ENCODE peak calls at places on chromosomes 6 and 20, in four cellular contexts. H, I, G and Q are unnamed samples.

GRCh38 chr20:17645546-17646208 is 36.4 kb downstream of the RRBP1 start:
- DNase-seq in I (no peak), G (peak), H (no peak), Q (no peak)

GRCh38 chr6:7479801-7480266 is 61.6 kb upstream of the DSP start:
- DNase-seq in G (peak), H (no peak), I (no peak), Q (peak)

GRCh38 chr20:35467339-35468224 is 12.2 kb downstream of the CEP250 start:
- DNase-seq in H (peak), G (peak), I (no peak), Q (no peak)

GRCh38 chr6:158703840-158704822 is 54.3 kb downstream of the SYTL3 start:
- DNase-seq in H (peak), G (peak), I (peak), Q (peak)

GRCh38 chr6:64694356-64694755 is 1012.7 kb downstream of the EYS start:
- DNase-seq in G (no peak), H (no peak), I (no peak), Q (no peak)

GRCh38 chr20:103456-103855 is 16.0 kb downstream of the DEFB125 start:
- DNase-seq in H (no peak), I (no peak), G (no peak), Q (no peak)

GRCh38 chr6:135774006-135774405 is 77.5 kb upstream of the PDE7B start:
- DNase-seq in H (no peak), G (no peak), I (no peak), Q (no peak)

GRCh38 chr6:20952605-20953004 is 418.3 kb downstream of the CDKAL1 start:
- DNase-seq in H (no peak), G (peak), I (no peak), Q (no peak)

GRCh38 chr20:24648919-24649318 is 179.5 kb downstream of the SYNDIG1 start:
- DNase-seq in G (no peak), I (no peak), H (no peak), Q (no peak)

GRCh38 chr6:11609324-11610071 is 71.9 kb downstream of the TMEM170B start:
- DNase-seq in I (peak), H (peak), G (peak), Q (no peak)

GRCh38 chr6:113203135-113203534 is 654.0 kb upstream of the MARCKS start:
- DNase-seq in I (no peak), G (no peak), H (no peak), Q (no peak)

GRCh38 chr6:38170666-38171065 is 351.1 kb downstream of the ZFAND3 start:
- DNase-seq in H (no peak), G (no peak), I (no peak), Q (no peak)

GRCh38 chr6:26538572-26538902 is 371 bp downstream of the HMGN4 start:
- DNase-seq in G (no peak), H (no peak), I (no peak), Q (peak)

GRCh38 chr20:14142171-14142570 is 146.9 kb downstream of the MACROD2 start:
- DNase-seq in G (peak), H (no peak), I (no peak), Q (peak)

GRCh38 chr6:56445818-56446217 is 196.9 kb downstream of the DST start:
- DNase-seq in H (no peak), I (no peak), G (no peak), Q (no peak)

GRCh38 chr6:51893356-51893755 is 194.1 kb downstream of the PKHD1 start:
- DNase-seq in H (no peak), G (no peak), I (no peak), Q (no peak)

GRCh38 chr6:1313755-1314503 is 2.0 kb downstream of the FOXQ1 start:
- DNase-seq in G (no peak), I (no peak), H (no peak), Q (peak)

GRCh38 chr6:37473364-37474095 is 26.2 kb downstream of the CCDC167 start:
- DNase-seq in I (peak), H (no peak), G (no peak), Q (no peak)

GRCh38 chr6:155108070-155108815 is 113.1 kb downstream of the TIAM2 start:
- DNase-seq in I (no peak), G (no peak), H (no peak), Q (no peak)

GRCh38 chr6:37289931-37290330 is 32.0 kb upstream of the TMEM217 start:
- DNase-seq in G (no peak), I (no peak), H (no peak), Q (no peak)

GRCh38 chr20:38275815-38276550 is 15.4 kb upstream of the KIAA1755 start:
- DNase-seq in H (no peak), I (peak), G (peak), Q (peak)

GRCh38 chr6:73121421-73121993 is 103.8 kb downstream of the KHDC1L start:
- DNase-seq in I (no peak), G (peak), H (no peak), Q (no peak)

GRCh38 chr6:148358196-148358785 is 15.7 kb downstream of the SASH1 start:
- DNase-seq in I (peak), G (peak), H (peak), Q (no peak)

GRCh38 chr6:24564081-24564480 is 69.3 kb downstream of the ALDH5A1 start:
- DNase-seq in G (no peak), I (no peak), H (no peak), Q (no peak)

GRCh38 chr6:169805242-169805838 is 53.9 kb downstream of the ERMARD start:
- DNase-seq in G (no peak), I (peak), H (no peak), Q (no peak)

GRCh38 chr20:47789081-47789998 is 4.1 kb upstream of the SULF2 start:
- DNase-seq in H (no peak), G (no peak), I (no peak), Q (no peak)

GRCh38 chr20:57779401-57780003 is 69.7 kb upstream of the PMEPA1 start:
- DNase-seq in H (no peak), G (no peak), I (no peak), Q (peak)

GRCh38 chr6:4010682-4011081 is 68.3 kb downstream of the FAM217A start:
- DNase-seq in G (no peak), H (no peak), I (no peak), Q (no peak)

GRCh38 chr6:101117397-101118185 is 236.5 kb upstream of the ASCC3 start:
- DNase-seq in H (no peak), G (no peak), I (no peak), Q (peak)

GRCh38 chr20:54759589-54759988 is 284.2 kb downstream of the DOK5 start:
- DNase-seq in I (no peak), G (no peak), H (no peak), Q (no peak)

GRCh38 chr20:10316582-10316981 is 98.0 kb downstream of the SNAP25 start:
- DNase-seq in H (no peak), G (no peak), I (no peak), Q (peak)

DNA sequence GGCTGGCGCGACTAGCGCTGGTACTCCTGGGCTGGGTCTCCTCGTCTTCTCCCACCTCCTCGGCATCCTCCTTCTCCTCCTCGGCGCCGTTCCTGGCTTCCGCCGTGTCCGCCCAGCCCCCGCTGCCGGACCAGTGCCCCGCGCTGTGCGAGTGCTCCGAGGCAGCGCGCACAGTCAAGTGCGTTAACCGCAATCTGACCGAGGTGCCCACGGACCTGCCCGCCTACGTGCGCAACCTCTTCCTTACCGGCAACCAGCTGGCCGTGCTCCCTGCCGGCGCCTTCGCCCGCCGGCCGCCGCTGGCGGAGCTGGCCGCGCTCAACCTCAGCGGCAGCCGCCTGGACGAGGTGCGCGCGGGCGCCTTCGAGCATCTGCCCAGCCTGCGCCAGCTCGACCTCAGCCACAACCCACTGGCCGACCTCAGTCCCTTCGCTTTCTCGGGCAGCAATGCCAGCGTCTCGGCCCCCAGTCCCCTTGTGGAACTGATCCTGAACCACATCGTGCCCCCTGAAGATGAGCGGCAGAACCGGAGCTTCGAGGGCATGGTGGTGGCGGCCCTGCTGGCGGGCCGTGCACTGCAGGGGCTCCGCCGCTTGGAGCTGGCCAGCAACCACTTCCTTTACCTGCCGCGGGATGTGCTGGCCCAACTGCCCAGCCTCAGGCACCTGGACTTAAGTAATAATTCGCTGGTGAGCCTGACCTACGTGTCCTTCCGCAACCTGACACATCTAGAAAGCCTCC is 1.6 kb downstream of the TPBG start:
- DNase-seq in H (no peak), G (no peak), I (peak), Q (peak)
- TF ChIP-seq CTCF in H (no peak), G (no peak), I (no peak), Q (no peak)

GRCh38 chr20:4645109-4645508 is 76.6 kb upstream of the PRND start:
- DNase-seq in G (no peak), I (no peak), H (no peak), Q (no peak)
- TF ChIP-seq CTCF in G (no peak), I (no peak), H (no peak), Q (no peak)

GRCh38 chr20:63238491-63239126 is 2.9 kb downstream of the BIRC7 start:
- DNase-seq in G (no peak), H (no peak), I (no peak), Q (peak)
- TF ChIP-seq CTCF in G (no peak), H (no peak), I (no peak), Q (no peak)

GRCh38 chr6:168231393-168231957 is 88.1 kb downstream of the DACT2 start:
- DNase-seq in G (no peak), H (no peak), I (no peak), Q (no peak)

GRCh38 chr6:168232528-168232927 is 87.0 kb downstream of the DACT2 start:
- DNase-seq in G (no peak), H (no peak), I (peak), Q (no peak)

GRCh38 chr6:168229368-168229752 is 90.2 kb downstream of the DACT2 start:
- DNase-seq in H (no peak), I (no peak), G (no peak), Q (no peak)

GRCh38 chr6:168232046-168232445 is 87.5 kb downstream of the DACT2 start:
- DNase-seq in H (no peak), I (no peak), G (no peak), Q (no peak)

DNA sequence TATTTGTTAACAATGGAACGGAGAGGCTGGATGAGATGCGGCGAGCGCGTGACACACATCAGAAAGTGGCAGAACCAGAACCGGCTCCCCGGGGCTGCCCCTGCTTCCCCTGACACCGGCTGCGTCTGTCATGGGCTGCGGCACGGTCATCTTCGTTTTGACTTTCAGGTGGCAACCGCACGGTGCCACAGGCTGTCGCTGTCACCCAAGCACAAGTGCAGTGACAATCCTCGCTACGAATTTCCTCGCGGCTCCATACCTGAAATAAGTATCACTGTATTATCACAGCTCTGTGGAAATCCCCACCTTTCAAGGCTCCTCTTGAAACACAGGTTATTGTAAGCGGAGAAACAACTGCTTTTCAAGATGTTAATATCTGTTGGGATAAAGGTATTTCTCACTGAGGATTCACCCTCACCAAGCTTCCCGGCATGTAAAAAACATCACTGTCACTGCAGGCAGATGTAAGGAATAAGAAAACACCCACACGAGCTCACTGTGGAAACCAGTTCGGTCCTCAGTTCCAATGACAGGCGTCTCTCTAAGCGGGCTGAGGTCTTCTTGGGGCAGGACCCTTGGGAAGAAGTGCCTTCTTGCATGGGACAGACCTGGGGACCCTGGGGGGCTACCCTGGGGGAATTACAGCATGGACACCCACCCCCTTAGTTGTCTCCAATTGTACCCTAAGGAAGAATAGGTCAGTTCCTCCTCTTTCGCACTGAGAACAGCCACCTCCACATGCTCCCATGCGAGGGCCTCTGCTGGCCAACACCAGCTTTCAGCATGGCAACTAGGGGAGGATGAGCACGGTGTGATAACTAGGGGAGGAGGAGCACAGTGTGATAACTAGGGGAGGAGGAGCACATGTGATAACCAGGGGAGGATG is 86.3 kb downstream of the DACT2 start:
- DNase-seq in H (no peak), I (no peak), G (no peak), Q (no peak)
- TF ChIP-seq CTCF in H (no peak), I (no peak), G (no peak), Q (no peak)

GRCh38 chr6:119370063-119370462 is 20.5 kb upstream of the MAN1A1 start:
- DNase-seq in G (no peak), H (no peak), I (no peak), Q (no peak)
- TF ChIP-seq CTCF in G (no peak), H (no peak), I (no peak), Q (no peak)